ENCODE peak calls at places on chromosomes 13 and 19, in six cellular contexts. G is psoas muscle, T is heart right ventricle, D is hepatocyte, Q is colonic mucosa, P is mammary epithelial cell. B is an unnamed sample. For H3K9me3, the result is how much of the 10 kb centered on the place peaks cover.

GRCh38 chr19:43699506-43700367 is 16.1 kb upstream of the IRGC start:
- DNase-seq in Q (peak), D (peak), T (peak), P (no peak), G (peak), B (peak)

GRCh38 chr19:20313894-20314293 is 146.9 kb downstream of the ZNF486 start:
- DNase-seq in D (no peak), Q (no peak), P (no peak), G (no peak), T (no peak), B (no peak)

GRCh38 chr13:46982856-46983582 is 86.2 kb upstream of the HTR2A start:
- DNase-seq in D (no peak), G (no peak), T (no peak), Q (no peak), P (no peak), B (no peak)

GRCh38 chr13:112727581-112727980 is 37.7 kb downstream of the ATP11A start:
- DNase-seq in T (no peak), P (no peak), G (no peak), D (no peak), Q (no peak), B (no peak)

GRCh38 chr13:111402441-111402840 is 82.0 kb downstream of the TEX29 start:
- DNase-seq in Q (no peak), D (no peak), P (no peak), G (no peak), T (no peak), B (no peak)

GRCh38 chr19:29702161-29702957 is 12.7 kb downstream of the C19orf12 start:
- DNase-seq in D (no peak), G (peak), Q (no peak), T (no peak), P (no peak), B (no peak)

GRCh38 chr19:29287061-29287460 is 74.1 kb upstream of the UQCRFS1 start:
- DNase-seq in Q (no peak), P (no peak), G (no peak), T (no peak), D (no peak), B (no peak)

GRCh38 chr19:48896191-48896720 is 2.3 kb downstream of the TULP2 start:
- DNase-seq in D (peak), G (peak), T (peak), Q (peak), P (no peak), B (peak)

GRCh38 chr19:38264486-38265212 is at the start of gene SPINT2:
- DNase-seq in T (peak), D (no peak), P (no peak), Q (no peak), G (peak), B (no peak)

GRCh38 chr19:49658139-49658517 is 7.5 kb downstream of the IRF3 start:
- DNase-seq in T (no peak), P (no peak), D (no peak), G (no peak), Q (no peak), B (no peak)

GRCh38 chr13:21970918-21971317 is 300.0 kb downstream of the FGF9 start:
- DNase-seq in P (no peak), G (no peak), D (no peak), Q (no peak), T (no peak), B (no peak)

GRCh38 chr13:33204130-33204927 is 81.2 kb downstream of the STARD13 start:
- DNase-seq in G (peak), Q (no peak), T (peak), D (peak), P (no peak), B (peak)

GRCh38 chr19:2358548-2359173 is 1.4 kb upstream of the TMPRSS9 start:
- DNase-seq in T (no peak), D (no peak), G (peak), Q (peak), P (no peak), B (no peak)

GRCh38 chr19:2087621-2088100 is 8.5 kb downstream of the MOB3A start:
- DNase-seq in T (no peak), D (no peak), G (peak), P (no peak), Q (no peak), B (no peak)

GRCh38 chr13:63198076-63198475 is 1782.4 kb upstream of the PCDH20 start:
- DNase-seq in D (no peak), P (no peak), G (no peak), Q (no peak), T (no peak), B (no peak)

GRCh38 chr19:4009990-4010807 is 2.7 kb downstream of the PIAS4 start:
- DNase-seq in D (peak), T (no peak), P (no peak), G (no peak), Q (no peak), B (peak)

GRCh38 chr19:10191347-10191746 is 3.4 kb downstream of the DNMT1 start:
- DNase-seq in Q (no peak), G (no peak), T (no peak), P (no peak), D (no peak), B (no peak)

GRCh38 chr19:35090160-35090794 is 25.3 kb upstream of the FXYD3 start:
- DNase-seq in T (no peak), D (peak), Q (peak), G (no peak), P (peak), B (no peak)

GRCh38 chr19:49835562-49835961 is 15.4 kb upstream of the PTOV1 start:
- DNase-seq in D (no peak), P (no peak), T (no peak), G (no peak), Q (no peak), B (no peak)

DNA sequence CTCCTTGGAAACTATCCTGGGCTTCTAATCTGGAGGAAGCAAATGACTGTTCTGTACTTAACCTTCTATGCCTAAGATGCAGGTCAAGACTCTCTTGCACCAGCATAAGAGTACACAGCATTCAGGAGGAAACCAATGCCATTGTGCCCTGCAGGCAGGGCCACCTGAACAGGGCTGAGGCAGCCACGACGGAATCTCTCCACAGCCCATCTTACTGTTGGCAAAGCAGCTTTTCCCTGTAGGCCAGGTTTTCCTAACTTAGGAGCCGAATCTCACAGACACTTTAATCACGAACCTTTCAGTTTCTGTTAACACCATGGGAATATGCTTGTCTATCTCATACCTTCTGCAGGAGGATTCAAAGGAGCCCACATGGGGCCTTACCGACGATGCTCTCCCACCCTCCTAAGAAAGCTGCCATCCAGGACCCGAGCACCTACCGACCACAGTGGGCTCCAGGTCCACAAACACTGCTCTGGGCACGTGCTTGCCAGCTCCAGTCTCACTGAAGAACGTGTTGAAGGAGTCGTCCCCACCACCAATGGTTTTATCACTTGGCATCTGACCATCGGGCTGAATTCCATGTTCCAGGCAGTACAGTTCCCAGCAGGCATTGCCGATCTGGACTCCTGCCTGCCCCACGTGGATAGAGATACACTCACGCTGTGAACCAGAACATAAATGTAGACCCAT is 2.6 kb downstream of the TUBA3C start:
- DNase-seq in Q (no peak), D (no peak), G (no peak), T (no peak), P (no peak), B (no peak)
- H3K9me3 ChIP-seq in Q (under half), D (under half), G (under half), T (under half), P (under half), B (under half)

DNA sequence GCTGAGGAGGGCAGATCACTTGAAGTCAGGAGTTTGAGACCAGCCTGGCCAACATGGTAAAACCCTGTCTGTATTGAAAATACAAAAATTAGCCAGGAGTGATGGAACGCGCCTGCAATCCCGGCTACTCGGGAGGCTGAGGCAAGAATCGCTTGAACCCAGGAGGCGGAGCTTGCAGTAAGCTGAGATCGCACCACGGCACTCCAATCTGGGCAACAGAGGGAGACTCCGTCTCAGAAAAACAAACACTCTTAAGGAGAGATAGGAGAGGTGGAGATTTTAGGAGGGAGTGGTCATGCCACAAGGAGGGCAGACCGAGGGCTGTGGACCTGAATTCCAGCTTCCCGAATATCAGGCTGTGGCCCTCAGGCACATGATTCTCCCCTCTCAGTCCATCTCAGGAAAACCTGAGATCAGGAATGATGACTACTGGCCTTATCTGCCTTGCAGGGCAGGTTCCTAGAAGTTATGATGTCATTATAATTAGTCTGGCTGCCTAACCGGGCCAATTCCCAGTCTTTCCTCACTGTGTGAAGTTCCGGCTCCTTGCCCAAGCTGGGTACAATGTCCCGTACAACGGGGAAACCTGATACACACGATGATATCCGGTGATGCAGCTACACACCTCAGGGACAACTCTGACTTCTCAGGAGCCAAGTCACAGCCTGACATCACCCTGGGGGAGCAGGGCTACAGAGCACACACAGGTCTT is 2.5 kb downstream of the SLC35E1 start:
- DNase-seq in D (no peak), Q (no peak), G (no peak), P (peak), T (no peak), B (no peak)
- H3K27ac ChIP-seq in D (peak), Q (no peak), G (no peak), P (peak), T (no peak), B (no peak)

GRCh38 chr19:58217069-58217481 is 11.6 kb upstream of the ZNF544 start:
- DNase-seq in P (no peak), D (no peak), G (no peak), Q (no peak), T (no peak), B (no peak)

GRCh38 chr19:58213075-58213369 is 15.7 kb upstream of the ZNF544 start:
- DNase-seq in P (no peak), T (no peak), G (no peak), D (no peak), Q (no peak), B (no peak)

GRCh38 chr19:58209577-58209976 is 19.1 kb upstream of the ZNF544 start:
- DNase-seq in G (no peak), P (no peak), T (no peak), D (no peak), Q (no peak), B (no peak)

GRCh38 chr19:58217607-58218391 is 10.9 kb upstream of the ZNF544 start:
- DNase-seq in T (no peak), G (no peak), P (no peak), Q (no peak), D (no peak), B (no peak)

GRCh38 chr19:58212336-58213074 is 16.2 kb upstream of the ZNF544 start:
- DNase-seq in T (no peak), G (no peak), P (no peak), D (no peak), Q (no peak), B (no peak)
- H3K9me3 ChIP-seq in T (half or more), G (half or more), P (half or more), D (half or more), Q (under half), B (half or more)

GRCh38 chr13:75393839-75394238 is 88.1 kb downstream of the TBC1D4 start:
- DNase-seq in Q (no peak), T (no peak), G (no peak), P (no peak), D (no peak), B (no peak)
- H3K27ac ChIP-seq in Q (no peak), T (peak), G (no peak), P (no peak), D (no peak), B (no peak)

B was measured in sigmoid colon.